ENCODE peak calls at places on chromosome 2, in four cellular contexts. R, H, N and X are unnamed samples.

GRCh38 chr2:96260404-96261260 is 5.2 kb downstream of the TMEM127 start:
- DNase-seq in R (peak), H (peak), N (peak), X (peak)

GRCh38 chr2:71952572-71953188 is 195.0 kb downstream of the CYP26B1 start:
- DNase-seq in R (no peak), H (no peak), N (no peak), X (no peak)

GRCh38 chr2:196955036-196955435 is 28.5 kb upstream of the PGAP1 start:
- DNase-seq in R (no peak), H (no peak), N (no peak), X (no peak)

GRCh38 chr2:119383410-119384140 is 16.8 kb downstream of the DBI start:
- DNase-seq in R (no peak), H (no peak), N (no peak), X (no peak)

GRCh38 chr2:58427572-58428285 is 186.6 kb upstream of the FANCL start:
- DNase-seq in R (no peak), H (no peak), N (peak), X (no peak)

GRCh38 chr2:190717764-190718651 is 69.1 kb downstream of the NAB1 start:
- DNase-seq in R (no peak), H (no peak), N (no peak), X (peak)

GRCh38 chr2:182522930-182523541 is 96.2 kb upstream of the PDE1A start:
- DNase-seq in R (no peak), H (no peak), N (peak), X (no peak)

GRCh38 chr2:122960727-122961641 is 1064.1 kb upstream of the CNTNAP5 start:
- DNase-seq in R (no peak), H (peak), N (peak), X (peak)

GRCh38 chr2:200788129-200788718 is 23.5 kb upstream of the BZW1 start:
- DNase-seq in R (no peak), H (no peak), N (peak), X (no peak)

GRCh38 chr2:54396107-54396506 is 60.0 kb upstream of the SPTBN1 start:
- DNase-seq in R (no peak), H (no peak), N (peak), X (no peak)

GRCh38 chr2:151553-152328 is 105.4 kb upstream of the FAM110C start:
- DNase-seq in R (no peak), H (no peak), N (no peak), X (no peak)

GRCh38 chr2:133421516-133422324 is 146.5 kb downstream of the NCKAP5 start:
- DNase-seq in R (no peak), H (no peak), N (peak), X (peak)

GRCh38 chr2:180747728-180748127 is 232.7 kb upstream of the UBE2E3 start:
- DNase-seq in R (no peak), H (no peak), N (peak), X (peak)

GRCh38 chr2:30465171-30465545 is 18.1 kb downstream of the LCLAT1 start:
- DNase-seq in R (no peak), H (no peak), N (no peak), X (no peak)

GRCh38 chr2:45009303-45009927 is at the start of gene SIX2:
- DNase-seq in R (peak), H (peak), N (peak), X (peak)

GRCh38 chr2:172693037-172693436 is 42.6 kb upstream of the RAPGEF4 start:
- DNase-seq in R (peak), H (no peak), N (peak), X (peak)

GRCh38 chr2:54438271-54438670 is 17.9 kb upstream of the SPTBN1 start:
- DNase-seq in R (no peak), H (no peak), N (no peak), X (no peak)

GRCh38 chr2:72278046-72278445 is 130.4 kb upstream of the CYP26B1 start:
- DNase-seq in R (peak), H (no peak), N (peak), X (no peak)

GRCh38 chr2:192448881-192449280 is 254.1 kb upstream of the TMEFF2 start:
- DNase-seq in R (no peak), H (no peak), N (no peak), X (no peak)

GRCh38 chr2:174697267-174697666 is 67.0 kb downstream of the CHRNA1 start:
- DNase-seq in R (no peak), H (peak), N (peak), X (peak)

GRCh38 chr2:163667064-163667887 is 68.5 kb downstream of the FIGN start:
- DNase-seq in R (peak), H (no peak), N (peak), X (peak)

GRCh38 chr2:191100216-191100615 is 50.6 kb downstream of the STAT4 start:
- DNase-seq in R (no peak), H (no peak), N (no peak), X (no peak)

GRCh38 chr2:168160897-168161296 is 86.5 kb downstream of the STK39 start:
- DNase-seq in R (no peak), H (no peak), N (no peak), X (no peak)
- TF ChIP-seq CTCF in R (no peak), H (no peak), N (peak), X (peak)

GRCh38 chr2:104474725-104475124 is 379.2 kb upstream of the POU3F3 start:
- DNase-seq in R (no peak), H (no peak), N (no peak), X (no peak)

GRCh38 chr2:104472076-104472475 is 381.8 kb upstream of the POU3F3 start:
- DNase-seq in R (no peak), H (no peak), N (no peak), X (no peak)

GRCh38 chr2:104473568-104473967 is 380.3 kb upstream of the POU3F3 start:
- DNase-seq in R (no peak), H (no peak), N (peak), X (no peak)

GRCh38 chr2:104465978-104466377 is 387.9 kb upstream of the POU3F3 start:
- DNase-seq in R (no peak), H (no peak), N (no peak), X (no peak)

DNA sequence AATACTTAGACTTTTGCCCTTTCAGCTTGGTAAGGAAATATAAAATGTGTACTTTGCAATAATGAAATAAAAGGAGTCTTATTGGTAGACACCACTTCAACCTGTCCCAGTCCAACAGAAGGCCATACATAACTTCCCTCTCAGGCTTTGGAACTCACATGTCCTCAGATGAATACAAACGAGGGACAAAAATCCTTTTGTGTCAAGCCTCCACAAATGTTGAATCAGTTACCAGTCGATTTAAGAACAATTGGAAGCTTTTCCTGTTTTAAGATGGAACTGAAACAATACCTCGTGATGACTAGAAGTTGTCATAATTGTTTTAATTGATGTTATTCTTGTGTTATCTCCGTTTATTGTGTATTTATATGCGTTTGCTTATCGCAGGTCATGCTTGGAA is 385.1 kb upstream of the POU3F3 start:
- DNase-seq in R (no peak), H (no peak), N (no peak), X (no peak)
- H3K4me3 ChIP-seq in R (no peak), H (no peak), N (no peak), X (no peak)

GRCh38 chr2:225122007-225122406 is 79.7 kb upstream of the DOCK10 start:
- DNase-seq in R (no peak), H (no peak), N (no peak), X (no peak)

GRCh38 chr2:225120175-225120574 is 77.9 kb upstream of the DOCK10 start:
- DNase-seq in R (no peak), H (no peak), N (peak), X (no peak)

GRCh38 chr2:225117061-225117716 is 74.9 kb upstream of the DOCK10 start:
- DNase-seq in R (no peak), H (no peak), N (peak), X (no peak)

GRCh38 chr2:225124311-225124832 is 82.1 kb upstream of the DOCK10 start:
- DNase-seq in R (no peak), H (no peak), N (no peak), X (no peak)

GRCh38 chr2:225122582-225123486 is 80.6 kb upstream of the DOCK10 start:
- DNase-seq in R (no peak), H (no peak), N (no peak), X (no peak)
- TF ChIP-seq CTCF in R (peak), H (peak), N (peak), X (peak)

GRCh38 chr2:188978291-188979081 is 4.3 kb downstream of the COL3A1 start:
- DNase-seq in R (no peak), H (no peak), N (peak), X (peak)

GRCh38 chr2:188976545-188977268 is 2.5 kb downstream of the COL3A1 start:
- DNase-seq in R (no peak), H (no peak), N (no peak), X (no peak)

GRCh38 chr2:188974184-188974583 is at the start of gene COL3A1:
- DNase-seq in R (no peak), H (no peak), N (peak), X (no peak)

GRCh38 chr2:188973650-188974049 is 523 bp upstream of the COL3A1 start:
- DNase-seq in R (no peak), H (no peak), N (no peak), X (no peak)

DNA sequence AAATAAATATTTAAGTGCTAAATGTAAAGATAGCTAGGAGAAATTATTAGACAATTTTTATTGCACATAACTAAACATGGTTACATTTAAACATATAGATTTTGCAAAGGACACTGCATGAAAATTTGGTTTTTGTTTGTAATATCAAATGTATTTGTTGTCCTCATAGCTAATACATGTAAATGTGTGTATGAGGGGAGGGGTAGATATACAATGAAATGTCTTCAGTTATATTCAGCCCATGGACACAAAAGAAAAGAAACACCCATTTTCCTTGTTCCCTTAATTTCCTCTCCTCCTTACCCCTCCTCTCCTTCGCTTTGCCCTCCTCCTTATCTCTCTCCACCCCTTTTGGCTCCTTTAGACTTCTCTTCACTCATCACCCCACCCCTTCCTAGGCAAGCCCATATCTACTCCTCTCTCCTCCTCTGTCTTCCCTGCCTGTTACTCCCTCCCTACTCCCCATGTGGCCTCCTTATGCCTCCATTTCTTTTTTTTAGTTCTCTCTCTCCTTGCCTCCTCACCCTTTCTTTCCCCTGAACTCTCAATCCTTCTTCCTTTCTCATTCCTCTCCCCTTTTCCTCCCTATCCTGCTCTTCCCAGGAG is 1.4 kb downstream of the COL3A1 start:
- DNase-seq in R (peak), H (no peak), N (peak), X (no peak)
- H3K4me3 ChIP-seq in R (peak), H (no peak), N (peak), X (peak)

GRCh38 chr2:37181726-37182684 is 6.5 kb downstream of the SULT6B1 start:
- DNase-seq in R (peak), H (no peak), N (peak), X (no peak)

GRCh38 chr2:37180640-37181039 is 7.8 kb downstream of the SULT6B1 start:
- DNase-seq in R (no peak), H (no peak), N (no peak), X (no peak)

DNA sequence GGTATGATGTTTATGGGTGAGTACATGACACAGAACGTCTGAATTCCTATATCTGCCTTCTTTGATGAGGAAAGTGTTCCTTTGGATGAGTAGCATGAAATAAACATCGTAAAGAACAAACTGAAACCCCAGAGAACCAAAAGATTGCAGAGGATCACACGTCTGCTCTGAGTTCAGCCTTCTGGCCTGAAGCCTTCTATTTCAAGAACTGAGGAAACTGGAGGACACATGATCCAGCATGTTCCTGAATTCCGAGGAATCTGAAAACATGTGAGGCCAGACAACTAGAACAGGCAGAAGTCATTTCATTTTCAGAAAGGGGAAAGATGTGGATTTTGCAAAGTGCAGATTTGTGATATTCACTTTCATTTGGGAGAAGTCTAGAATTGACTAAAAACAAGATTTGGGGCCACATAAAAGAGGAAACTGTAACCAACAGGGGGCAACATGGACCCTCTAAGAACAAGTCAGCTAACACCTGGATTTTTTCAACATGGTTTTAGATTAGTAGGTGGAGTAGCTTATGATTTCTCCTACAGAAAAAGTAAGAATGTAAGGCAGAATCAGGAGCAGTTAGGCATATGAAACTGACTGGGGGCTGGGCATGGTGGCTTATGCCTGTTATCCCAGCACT is 8.3 kb downstream of the SULT6B1 start:
- DNase-seq in R (no peak), H (no peak), N (no peak), X (no peak)
- TF ChIP-seq CTCF in R (no peak), H (no peak), N (no peak), X (no peak)

GRCh38 chr2:69017080-69017479 is 4.1 kb downstream of the ANTXR1 start:
- DNase-seq in R (no peak), H (no peak), N (peak), X (no peak)
- H3K4me3 ChIP-seq in R (peak), H (no peak), N (no peak), X (no peak)